ENCODE peak calls at places on chromosomes 13 and 19, in four cellular contexts. E, G, B and W are unnamed samples.

GRCh38 chr19:19279853-19280252 is 6.8 kb upstream of the TM6SF2 start:
- DNase-seq in E (no peak), G (no peak), B (no peak), W (no peak)

GRCh38 chr13:61410669-61411297 is 4.9 kb downstream of the PCDH20 start:
- DNase-seq in E (no peak), G (peak; percentile 31), B (peak; percentile 34), W (no peak)

GRCh38 chr19:48123907-48124675 is 13.5 kb upstream of the PLA2G4C start:
- DNase-seq in E (no peak), G (no peak), B (no peak), W (no peak)

GRCh38 chr19:55247621-55248099 is 11.2 kb downstream of the PPP6R1 start:
- DNase-seq in E (peak; percentile 60), G (no peak), B (no peak), W (no peak)

GRCh38 chr19:5250127-5250659 is 90.4 kb downstream of the PTPRS start:
- DNase-seq in E (peak; percentile 74), G (no peak), B (no peak), W (no peak)

GRCh38 chr13:74732736-74733135 is 598.5 kb upstream of the KLF12 start:
- DNase-seq in E (no peak), G (no peak), B (no peak), W (no peak)

GRCh38 chr13:46614582-46614981 is 61.6 kb downstream of the LRCH1 start:
- DNase-seq in E (no peak), G (no peak), B (peak; percentile 96), W (no peak)

GRCh38 chr13:35470671-35471465 is 5.6 kb downstream of the MAB21L1 start:
- DNase-seq in E (peak; percentile 29), G (peak; percentile 68), B (peak; percentile 17), W (no peak)

GRCh38 chr19:38679839-38680238 is 32.4 kb downstream of the ACTN4 start:
- DNase-seq in E (no peak), G (no peak), B (peak; percentile 31), W (no peak)

GRCh38 chr13:37929308-37929707 is 59.7 kb upstream of the TRPC4 start:
- DNase-seq in E (no peak), G (peak; percentile 24), B (no peak), W (no peak)

GRCh38 chr13:24065172-24065571 is 95.3 kb upstream of the SPATA13 start:
- DNase-seq in E (no peak), G (no peak), B (no peak), W (no peak)

GRCh38 chr13:113447596-113447995 is 5.7 kb downstream of the ADPRHL1 start:
- DNase-seq in E (no peak), G (no peak), B (no peak), W (no peak)

GRCh38 chr19:6198896-6199239 is 63.4 kb downstream of the ACSBG2 start:
- DNase-seq in E (no peak), G (no peak), B (no peak), W (no peak)

GRCh38 chr19:19606021-19606420 is 12.5 kb downstream of the PBX4 start:
- DNase-seq in E (no peak), G (no peak), B (no peak), W (no peak)

GRCh38 chr19:35995655-35995993 is 636 bp downstream of the SDHAF1 start:
- DNase-seq in E (peak; percentile 29), G (peak; percentile 65), B (peak; percentile 11), W (no peak)

GRCh38 chr19:3409346-3410064 is 43.1 kb downstream of the NFIC start:
- DNase-seq in E (peak; percentile 71), G (peak; percentile 80), B (no peak), W (no peak)

GRCh38 chr13:23767806-23768205 is 121.4 kb downstream of the MIPEP start:
- DNase-seq in E (no peak), G (no peak), B (no peak), W (no peak)

GRCh38 chr19:277581-278165 is 13.5 kb downstream of the PLPP2 start:
- DNase-seq in E (no peak), G (peak; percentile 77), B (peak; percentile 43), W (no peak)

GRCh38 chr19:3632098-3632497 is 5.5 kb upstream of the CACTIN start:
- DNase-seq in E (no peak), G (no peak), B (no peak), W (no peak)

GRCh38 chr19:4742717-4743646 is 19.3 kb upstream of the DPP9 start:
- DNase-seq in E (no peak), G (no peak), B (no peak), W (no peak)

GRCh38 chr19:49807888-49808675 is 5.0 kb downstream of the FUZ start:
- DNase-seq in E (no peak), G (no peak), B (no peak), W (no peak)

GRCh38 chr13:113411216-113412023 is 41.9 kb downstream of the ADPRHL1 start:
- DNase-seq in E (peak; percentile 69), G (no peak), B (peak; percentile 97), W (peak; percentile 87)

GRCh38 chr13:97306646-97307045 is 84.5 kb downstream of the MBNL2 start:
- DNase-seq in E (no peak), G (no peak), B (no peak), W (no peak)

GRCh38 chr13:30463820-30464495 is 1.8 kb downstream of the HMGB1 start:
- DNase-seq in E (peak; percentile 58), G (peak; percentile 56), B (peak; percentile 69), W (no peak)

GRCh38 chr19:16296713-16297112 is 27.9 kb upstream of the KLF2 start:
- DNase-seq in E (no peak), G (no peak), B (no peak), W (no peak)

GRCh38 chr19:51311388-51312257 is at the start of gene IGLON5:
- DNase-seq in E (no peak), G (peak; percentile 40), B (no peak), W (no peak)
- H3K4me3 ChIP-seq in E (no peak within 1 kb of the TSS), G (peak within 1 kb of the TSS; percentile 43), B (no peak within 1 kb of the TSS), W (no peak within 1 kb of the TSS)

GRCh38 chr13:70613295-70613694 is 505.0 kb upstream of the KLHL1 start:
- DNase-seq in E (no peak), G (peak; percentile 12), B (peak; percentile 28), W (no peak)
- TF ChIP-seq CTCF in E (no peak), G (no peak), B (peak; percentile 50), W (no peak)

DNA sequence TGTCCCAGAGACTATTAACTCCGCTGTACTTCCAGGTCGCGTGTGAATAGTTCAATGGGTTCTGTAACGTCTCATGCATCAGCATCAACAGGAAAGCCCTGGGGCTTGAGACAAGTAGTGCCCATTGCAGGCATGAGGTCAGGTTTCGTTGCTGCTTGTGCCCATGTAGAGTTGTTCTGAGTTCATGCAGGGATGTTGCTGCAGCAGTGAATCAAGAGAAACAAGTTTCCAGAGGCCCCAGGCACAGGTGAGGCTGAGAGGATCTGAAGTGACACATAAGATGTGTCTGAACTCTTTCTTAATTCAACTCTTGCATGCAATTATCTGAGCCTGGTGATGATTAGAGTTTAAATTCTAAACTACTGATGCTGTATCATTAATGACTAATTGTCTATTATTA is 8.6 kb upstream of the ZNF283 start:
- DNase-seq in E (no peak), G (no peak), B (no peak), W (no peak)
- H3K4me3 ChIP-seq in E (no peak overlapping the region), G (no peak overlapping the region), B (no peak overlapping the region), W (no peak overlapping the region)

GRCh38 chr19:54096642-54097106 is 3.9 kb downstream of the OSCAR start:
- DNase-seq in E (no peak), G (no peak), B (peak; percentile 41), W (no peak)
- TF ChIP-seq CTCF in E (peak; percentile 8), G (peak; percentile 41), B (peak; percentile 45), W (peak; percentile 55)